ENCODE peak calls at places on chromosomes 16 and 17, in nine cellular contexts. One of them, this sample, is unnamed.

GRCh38 chr17:64418506-64419339 is 28.1 kb upstream of the PECAM1 start:
- DNase-seq in CD4-positive, alpha-beta T cell: no peak
- DNase-seq in CD8-positive, alpha-beta T cell: no peak
- DNase-seq in neural crest cell: no peak
- DNase-seq in astrocyte of the spinal cord: peak; percentile 61
- DNase-seq in breast epithelium: no peak
- DNase-seq in keratinocyte: no peak
- DNase-seq in AG04450: peak; percentile 39
- DNase-seq in body of pancreas: no peak
- DNase-seq in this sample: peak; percentile 60

GRCh38 chr17:72116692-72117469 is 3.9 kb upstream of the SOX9 start:
- DNase-seq in CD4-positive, alpha-beta T cell: no peak
- DNase-seq in CD8-positive, alpha-beta T cell: no peak
- DNase-seq in neural crest cell: peak; percentile 18
- DNase-seq in astrocyte of the spinal cord: peak; percentile 45
- DNase-seq in breast epithelium: no peak
- DNase-seq in keratinocyte: no peak
- DNase-seq in AG04450: no peak
- DNase-seq in body of pancreas: no peak
- DNase-seq in this sample: no peak

GRCh38 chr16:69477546-69477945 is 53.1 kb downstream of the CYB5B start:
- DNase-seq in CD4-positive, alpha-beta T cell: no peak
- DNase-seq in CD8-positive, alpha-beta T cell: no peak
- DNase-seq in neural crest cell: no peak
- DNase-seq in astrocyte of the spinal cord: no peak
- DNase-seq in breast epithelium: no peak
- DNase-seq in keratinocyte: no peak
- DNase-seq in AG04450: no peak
- DNase-seq in body of pancreas: no peak
- DNase-seq in this sample: no peak

GRCh38 chr17:15468142-15468541 is 721 bp upstream of the CDRT4 start:
- DNase-seq in CD4-positive, alpha-beta T cell: no peak
- DNase-seq in CD8-positive, alpha-beta T cell: no peak
- DNase-seq in neural crest cell: no peak
- DNase-seq in astrocyte of the spinal cord: no peak
- DNase-seq in breast epithelium: no peak
- DNase-seq in keratinocyte: no peak
- DNase-seq in AG04450: no peak
- DNase-seq in body of pancreas: no peak
- DNase-seq in this sample: no peak

GRCh38 chr16:22213801-22214200 is 7.7 kb downstream of the EEF2K start:
- DNase-seq in CD4-positive, alpha-beta T cell: no peak
- DNase-seq in CD8-positive, alpha-beta T cell: no peak
- DNase-seq in neural crest cell: no peak
- DNase-seq in astrocyte of the spinal cord: no peak
- DNase-seq in breast epithelium: no peak
- DNase-seq in keratinocyte: no peak
- DNase-seq in AG04450: no peak
- DNase-seq in body of pancreas: no peak
- DNase-seq in this sample: no peak

GRCh38 chr16:21526923-21527807 is 72.2 kb upstream of the METTL9 start:
- DNase-seq in CD4-positive, alpha-beta T cell: no peak
- DNase-seq in CD8-positive, alpha-beta T cell: no peak
- DNase-seq in neural crest cell: no peak
- DNase-seq in astrocyte of the spinal cord: no peak
- DNase-seq in breast epithelium: no peak
- DNase-seq in keratinocyte: no peak
- DNase-seq in AG04450: no peak
- DNase-seq in body of pancreas: no peak
- DNase-seq in this sample: no peak

GRCh38 chr17:29622337-29623282 is at the start of gene CORO6:
- DNase-seq in CD4-positive, alpha-beta T cell: peak; percentile 53
- DNase-seq in CD8-positive, alpha-beta T cell: peak; percentile 60
- DNase-seq in neural crest cell: peak; percentile 75
- DNase-seq in astrocyte of the spinal cord: peak; percentile 32
- DNase-seq in breast epithelium: no peak
- DNase-seq in keratinocyte: no peak
- DNase-seq in AG04450: no peak
- DNase-seq in body of pancreas: peak; percentile 65
- DNase-seq in this sample: peak; percentile 84

GRCh38 chr17:51057534-51057933 is 63.1 kb downstream of the SPAG9 start:
- DNase-seq in CD4-positive, alpha-beta T cell: no peak
- DNase-seq in CD8-positive, alpha-beta T cell: no peak
- DNase-seq in neural crest cell: no peak
- DNase-seq in astrocyte of the spinal cord: no peak
- DNase-seq in breast epithelium: no peak
- DNase-seq in keratinocyte: no peak
- DNase-seq in AG04450: no peak
- DNase-seq in body of pancreas: no peak
- DNase-seq in this sample: no peak

GRCh38 chr17:81303385-81303784 is 8.3 kb upstream of the SLC38A10 start:
- DNase-seq in CD4-positive, alpha-beta T cell: no peak
- DNase-seq in CD8-positive, alpha-beta T cell: no peak
- DNase-seq in neural crest cell: no peak
- DNase-seq in astrocyte of the spinal cord: no peak
- DNase-seq in breast epithelium: no peak
- DNase-seq in keratinocyte: no peak
- DNase-seq in AG04450: no peak
- DNase-seq in body of pancreas: no peak
- DNase-seq in this sample: no peak

GRCh38 chr17:69609495-69610315 is 195.2 kb downstream of the MAP2K6 start:
- DNase-seq in CD4-positive, alpha-beta T cell: no peak
- DNase-seq in CD8-positive, alpha-beta T cell: no peak
- DNase-seq in neural crest cell: peak; percentile 2
- DNase-seq in astrocyte of the spinal cord: peak; percentile 59
- DNase-seq in breast epithelium: no peak
- DNase-seq in keratinocyte: no peak
- DNase-seq in AG04450: no peak
- DNase-seq in body of pancreas: peak; percentile 18
- DNase-seq in this sample: no peak

GRCh38 chr17:48023408-48024148 is 14.0 kb downstream of the COPZ2 start:
- DNase-seq in CD4-positive, alpha-beta T cell: no peak
- DNase-seq in CD8-positive, alpha-beta T cell: peak; percentile 11
- DNase-seq in neural crest cell: peak; percentile 79
- DNase-seq in astrocyte of the spinal cord: peak; percentile 59
- DNase-seq in breast epithelium: peak; percentile 75
- DNase-seq in keratinocyte: no peak
- DNase-seq in AG04450: no peak
- DNase-seq in body of pancreas: peak; percentile 96
- DNase-seq in this sample: no peak

GRCh38 chr16:10679921-10680320 is 14.8 kb downstream of the TEKT5 start:
- DNase-seq in CD4-positive, alpha-beta T cell: no peak
- DNase-seq in CD8-positive, alpha-beta T cell: no peak
- DNase-seq in neural crest cell: no peak
- DNase-seq in astrocyte of the spinal cord: no peak
- DNase-seq in breast epithelium: no peak
- DNase-seq in keratinocyte: no peak
- DNase-seq in AG04450: no peak
- DNase-seq in body of pancreas: no peak
- DNase-seq in this sample: no peak

GRCh38 chr16:24737391-24737871 is 8.0 kb downstream of the TNRC6A start:
- DNase-seq in CD4-positive, alpha-beta T cell: no peak
- DNase-seq in CD8-positive, alpha-beta T cell: no peak
- DNase-seq in neural crest cell: no peak
- DNase-seq in astrocyte of the spinal cord: peak; percentile 57
- DNase-seq in breast epithelium: no peak
- DNase-seq in keratinocyte: no peak
- DNase-seq in AG04450: no peak
- DNase-seq in body of pancreas: no peak
- DNase-seq in this sample: no peak

GRCh38 chr16:14286381-14287230 is 215.5 kb downstream of the MRTFB start:
- DNase-seq in CD4-positive, alpha-beta T cell: peak; percentile 20
- DNase-seq in CD8-positive, alpha-beta T cell: no peak
- DNase-seq in neural crest cell: no peak
- DNase-seq in astrocyte of the spinal cord: peak; percentile 53
- DNase-seq in breast epithelium: no peak
- DNase-seq in keratinocyte: no peak
- DNase-seq in AG04450: no peak
- DNase-seq in body of pancreas: no peak
- DNase-seq in this sample: peak; percentile 68

GRCh38 chr16:27859020-27859419 is 204.5 kb downstream of the GSG1L start:
- DNase-seq in CD4-positive, alpha-beta T cell: no peak
- DNase-seq in CD8-positive, alpha-beta T cell: no peak
- DNase-seq in neural crest cell: no peak
- DNase-seq in astrocyte of the spinal cord: no peak
- DNase-seq in breast epithelium: no peak
- DNase-seq in keratinocyte: no peak
- DNase-seq in AG04450: no peak
- DNase-seq in body of pancreas: no peak
- DNase-seq in this sample: no peak
- TF ChIP-seq CTCF in CD4-positive, alpha-beta T cell: no peak
- TF ChIP-seq CTCF in CD8-positive, alpha-beta T cell: no peak
- TF ChIP-seq CTCF in neural crest cell: no peak
- TF ChIP-seq CTCF in astrocyte of the spinal cord: no peak
- TF ChIP-seq CTCF in breast epithelium: no peak
- TF ChIP-seq CTCF in keratinocyte: no peak
- TF ChIP-seq CTCF in AG04450: no peak
- TF ChIP-seq CTCF in body of pancreas: no peak
- TF ChIP-seq CTCF in this sample: no peak

GRCh38 chr16:85752511-85753420 is 1.9 kb upstream of the C16orf74 start:
- DNase-seq in CD4-positive, alpha-beta T cell: no peak
- DNase-seq in CD8-positive, alpha-beta T cell: no peak
- DNase-seq in neural crest cell: peak; percentile 23
- DNase-seq in astrocyte of the spinal cord: no peak
- DNase-seq in breast epithelium: peak; percentile 64
- DNase-seq in keratinocyte: no peak
- DNase-seq in AG04450: no peak
- DNase-seq in body of pancreas: peak; percentile 86
- DNase-seq in this sample: no peak
- TF ChIP-seq CTCF in CD4-positive, alpha-beta T cell: no peak
- TF ChIP-seq CTCF in CD8-positive, alpha-beta T cell: no peak
- TF ChIP-seq CTCF in neural crest cell: peak; percentile 42
- TF ChIP-seq CTCF in astrocyte of the spinal cord: peak; percentile 38
- TF ChIP-seq CTCF in breast epithelium: peak; percentile 39
- TF ChIP-seq CTCF in keratinocyte: peak; percentile 68
- TF ChIP-seq CTCF in AG04450: peak; percentile 64
- TF ChIP-seq CTCF in body of pancreas: peak; percentile 24
- TF ChIP-seq CTCF in this sample: no peak

DNA sequence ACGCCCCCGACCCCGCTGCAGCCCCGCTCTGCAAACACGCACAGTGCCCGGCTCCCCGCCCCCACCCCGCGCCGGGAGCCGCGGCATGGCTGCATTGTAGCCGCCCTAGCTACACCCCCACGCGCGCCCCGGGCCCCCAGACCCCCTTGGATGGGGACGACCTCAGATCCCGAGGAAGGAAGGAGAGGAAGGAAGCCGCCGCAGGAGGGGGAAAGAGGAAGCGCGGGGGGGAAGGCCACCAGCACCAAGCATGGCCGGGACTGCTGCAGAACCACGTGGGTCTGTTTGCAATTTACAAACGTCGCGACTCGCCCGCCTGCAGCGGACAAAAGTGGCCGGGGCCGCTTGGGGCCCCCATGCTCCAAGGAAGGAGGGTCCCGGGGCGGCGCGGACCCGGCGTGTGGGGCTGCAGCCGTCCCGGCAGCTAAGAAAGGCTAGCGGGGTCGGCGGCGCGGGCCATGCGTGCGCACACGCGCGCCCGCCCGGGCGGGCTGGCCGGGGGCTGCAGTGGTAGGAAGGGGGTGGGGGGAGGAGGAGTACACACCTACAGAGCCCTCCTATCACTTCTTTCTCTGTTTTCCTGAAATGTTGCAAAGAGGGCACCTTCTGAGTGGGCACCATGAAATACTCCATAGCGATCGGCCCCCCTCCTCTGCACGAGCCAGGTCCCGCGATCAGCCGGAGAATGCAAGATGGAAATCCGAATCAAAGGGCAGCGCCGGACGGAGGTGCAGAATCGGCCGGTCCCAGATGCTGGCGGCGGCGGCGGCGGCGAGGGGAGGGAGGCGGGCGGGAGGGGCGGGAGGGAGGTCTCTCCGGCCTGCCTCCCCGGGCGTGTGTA is 489 bp downstream of the TFAP4 start:
- DNase-seq in CD4-positive, alpha-beta T cell: no peak
- DNase-seq in CD8-positive, alpha-beta T cell: no peak
- DNase-seq in neural crest cell: peak; percentile 36
- DNase-seq in astrocyte of the spinal cord: peak; percentile 40
- DNase-seq in breast epithelium: peak; percentile 26
- DNase-seq in keratinocyte: no peak
- DNase-seq in AG04450: no peak
- DNase-seq in body of pancreas: peak; percentile 61
- DNase-seq in this sample: peak; percentile 80
- TF ChIP-seq CTCF in CD4-positive, alpha-beta T cell: no peak
- TF ChIP-seq CTCF in CD8-positive, alpha-beta T cell: no peak
- TF ChIP-seq CTCF in neural crest cell: no peak
- TF ChIP-seq CTCF in astrocyte of the spinal cord: no peak
- TF ChIP-seq CTCF in breast epithelium: no peak
- TF ChIP-seq CTCF in keratinocyte: no peak
- TF ChIP-seq CTCF in AG04450: no peak
- TF ChIP-seq CTCF in body of pancreas: no peak
- TF ChIP-seq CTCF in this sample: no peak

GRCh38 chr16:82972520-82972919 is 345.8 kb downstream of the CDH13 start:
- DNase-seq in CD4-positive, alpha-beta T cell: no peak
- DNase-seq in CD8-positive, alpha-beta T cell: no peak
- DNase-seq in neural crest cell: no peak
- DNase-seq in astrocyte of the spinal cord: no peak
- DNase-seq in breast epithelium: no peak
- DNase-seq in keratinocyte: no peak
- DNase-seq in AG04450: no peak
- DNase-seq in body of pancreas: no peak
- DNase-seq in this sample: no peak
- TF ChIP-seq CTCF in CD4-positive, alpha-beta T cell: no peak
- TF ChIP-seq CTCF in CD8-positive, alpha-beta T cell: no peak
- TF ChIP-seq CTCF in neural crest cell: no peak
- TF ChIP-seq CTCF in astrocyte of the spinal cord: no peak
- TF ChIP-seq CTCF in breast epithelium: no peak
- TF ChIP-seq CTCF in keratinocyte: no peak
- TF ChIP-seq CTCF in AG04450: no peak
- TF ChIP-seq CTCF in body of pancreas: no peak
- TF ChIP-seq CTCF in this sample: no peak

GRCh38 chr16:75061677-75062076 is 54.9 kb downstream of the LDHD start:
- DNase-seq in CD4-positive, alpha-beta T cell: no peak
- DNase-seq in CD8-positive, alpha-beta T cell: no peak
- DNase-seq in neural crest cell: no peak
- DNase-seq in astrocyte of the spinal cord: no peak
- DNase-seq in breast epithelium: no peak
- DNase-seq in keratinocyte: no peak
- DNase-seq in AG04450: no peak
- DNase-seq in body of pancreas: no peak
- DNase-seq in this sample: no peak
- TF ChIP-seq CTCF in CD4-positive, alpha-beta T cell: no peak
- TF ChIP-seq CTCF in CD8-positive, alpha-beta T cell: no peak
- TF ChIP-seq CTCF in neural crest cell: no peak
- TF ChIP-seq CTCF in astrocyte of the spinal cord: no peak
- TF ChIP-seq CTCF in breast epithelium: no peak
- TF ChIP-seq CTCF in keratinocyte: no peak
- TF ChIP-seq CTCF in AG04450: no peak
- TF ChIP-seq CTCF in body of pancreas: no peak
- TF ChIP-seq CTCF in this sample: no peak

GRCh38 chr17:63232565-63233310 is 213.4 kb downstream of the CYB561 start:
- DNase-seq in CD4-positive, alpha-beta T cell: no peak
- DNase-seq in CD8-positive, alpha-beta T cell: no peak
- DNase-seq in neural crest cell: no peak
- DNase-seq in astrocyte of the spinal cord: no peak
- DNase-seq in breast epithelium: no peak
- DNase-seq in keratinocyte: no peak
- DNase-seq in AG04450: no peak
- DNase-seq in body of pancreas: no peak
- DNase-seq in this sample: no peak
- TF ChIP-seq CTCF in CD4-positive, alpha-beta T cell: no peak
- TF ChIP-seq CTCF in CD8-positive, alpha-beta T cell: no peak
- TF ChIP-seq CTCF in neural crest cell: no peak
- TF ChIP-seq CTCF in astrocyte of the spinal cord: no peak
- TF ChIP-seq CTCF in breast epithelium: no peak
- TF ChIP-seq CTCF in keratinocyte: no peak
- TF ChIP-seq CTCF in AG04450: no peak
- TF ChIP-seq CTCF in body of pancreas: no peak
- TF ChIP-seq CTCF in this sample: no peak

GRCh38 chr16:12271006-12271405 is 294.5 kb downstream of the SNX29 start:
- DNase-seq in CD4-positive, alpha-beta T cell: no peak
- DNase-seq in CD8-positive, alpha-beta T cell: no peak
- DNase-seq in neural crest cell: peak; percentile 18
- DNase-seq in astrocyte of the spinal cord: peak; percentile 22
- DNase-seq in breast epithelium: no peak
- DNase-seq in keratinocyte: no peak
- DNase-seq in AG04450: no peak
- DNase-seq in body of pancreas: peak; percentile 22
- DNase-seq in this sample: no peak
- TF ChIP-seq CTCF in CD4-positive, alpha-beta T cell: no peak
- TF ChIP-seq CTCF in CD8-positive, alpha-beta T cell: no peak
- TF ChIP-seq CTCF in neural crest cell: peak; percentile 49
- TF ChIP-seq CTCF in astrocyte of the spinal cord: peak; percentile 61
- TF ChIP-seq CTCF in breast epithelium: no peak
- TF ChIP-seq CTCF in keratinocyte: peak; percentile 56
- TF ChIP-seq CTCF in AG04450: peak; percentile 50
- TF ChIP-seq CTCF in body of pancreas: no peak
- TF ChIP-seq CTCF in this sample: no peak